ENCODE peak calls at places on chromosomes 12 and 14, in seven cellular contexts. Q, L, I, T, S, Z and D are unnamed samples.

GRCh38 chr14:52069617-52070431 is 965 bp upstream of the NID2 start:
- DNase-seq in Q (peak; percentile 56), L (no peak), I (no peak), T (no peak), S (no peak), Z (no peak), D (peak; percentile 34)

GRCh38 chr14:65187421-65188049 is 85.2 kb upstream of the MAX start:
- DNase-seq in Q (no peak), L (no peak), I (no peak), T (no peak), S (no peak), Z (no peak), D (no peak)

GRCh38 chr12:108594-108993 is 42.0 kb downstream of the IQSEC3 start:
- DNase-seq in Q (no peak), L (no peak), I (no peak), T (no peak), S (peak; percentile 77), Z (no peak), D (no peak)

GRCh38 chr12:54033106-54033979 is 493 bp downstream of the HOXC5 start:
- DNase-seq in Q (peak; percentile 58), L (no peak), I (no peak), T (no peak), S (peak; percentile 84), Z (no peak), D (peak; percentile 63)

GRCh38 chr14:100765991-100766390 is 39.3 kb downstream of the DLK1 start:
- DNase-seq in Q (no peak), L (no peak), I (no peak), T (no peak), S (no peak), Z (no peak), D (no peak)

GRCh38 chr12:22702690-22703089 is 77.7 kb downstream of the ETNK1 start:
- DNase-seq in Q (no peak), L (no peak), I (no peak), T (no peak), S (no peak), Z (no peak), D (no peak)

GRCh38 chr14:106459971-106460730 is 933.8 kb downstream of the TMEM121 start:
- DNase-seq in Q (no peak), L (no peak), I (no peak), T (no peak), S (no peak), Z (no peak), D (no peak)

GRCh38 chr14:71001742-71002141 is 94.5 kb downstream of the PCNX1 start:
- DNase-seq in Q (no peak), L (no peak), I (no peak), T (no peak), S (peak; percentile 29), Z (no peak), D (no peak)

GRCh38 chr12:53659609-53660008 is 16.3 kb downstream of the ATP5MC2 start:
- DNase-seq in Q (no peak), L (no peak), I (no peak), T (no peak), S (no peak), Z (no peak), D (peak; percentile 15)

GRCh38 chr12:68481181-68481941 is 129.3 kb upstream of the RAP1B start:
- DNase-seq in Q (peak; percentile 39), L (no peak), I (no peak), T (no peak), S (no peak), Z (no peak), D (peak; percentile 18)

GRCh38 chr12:31590730-31591307 is at the start of gene DENND5B:
- DNase-seq in Q (peak; percentile 51), L (no peak), I (peak; percentile 78), T (peak; percentile 58), S (peak; percentile 93), Z (no peak), D (peak; percentile 90)

GRCh38 chr14:70906785-70907171 is 481 bp upstream of the PCNX1 start:
- DNase-seq in Q (no peak), L (no peak), I (no peak), T (no peak), S (no peak), Z (no peak), D (no peak)

GRCh38 chr12:40028296-40028695 is 77.6 kb downstream of the SLC2A13 start:
- DNase-seq in Q (no peak), L (no peak), I (no peak), T (no peak), S (no peak), Z (no peak), D (no peak)

GRCh38 chr12:20601668-20602280 is 93.4 kb upstream of the SLCO1C1 start:
- DNase-seq in Q (peak; percentile 16), L (no peak), I (no peak), T (no peak), S (peak; percentile 22), Z (peak; percentile 18), D (peak; percentile 39)

GRCh38 chr14:96042218-96042930 is 3.2 kb downstream of the C14orf132 start:
- DNase-seq in Q (peak; percentile 71), L (peak; percentile 52), I (no peak), T (no peak), S (no peak), Z (peak; percentile 18), D (peak; percentile 27)

GRCh38 chr12:253116-253831 is 9.4 kb downstream of the SLC6A13 start:
- DNase-seq in Q (no peak), L (no peak), I (no peak), T (no peak), S (no peak), Z (no peak), D (no peak)

GRCh38 chr14:60621386-60621785 is 27.9 kb downstream of the SIX1 start:
- DNase-seq in Q (no peak), L (no peak), I (no peak), T (no peak), S (no peak), Z (no peak), D (no peak)

GRCh38 chr14:77014004-77014604 is 14.4 kb downstream of the IRF2BPL start:
- DNase-seq in Q (no peak), L (no peak), I (no peak), T (peak; percentile 38), S (peak; percentile 71), Z (no peak), D (peak; percentile 53)

GRCh38 chr12:49296836-49297694 is 2.1 kb downstream of the PRPH start:
- DNase-seq in Q (no peak), L (no peak), I (no peak), T (no peak), S (peak; percentile 29), Z (no peak), D (peak; percentile 33)

GRCh38 chr12:68750506-68750905 is 4.5 kb downstream of the SLC35E3 start:
- DNase-seq in Q (no peak), L (no peak), I (no peak), T (no peak), S (no peak), Z (no peak), D (no peak)

GRCh38 chr12:64177001-64177400 is 45.1 kb downstream of the KICS2 start:
- DNase-seq in Q (no peak), L (no peak), I (no peak), T (no peak), S (no peak), Z (no peak), D (no peak)

GRCh38 chr12:88897723-88898122 is 317.5 kb upstream of the KITLG start:
- DNase-seq in Q (no peak), L (no peak), I (no peak), T (no peak), S (no peak), Z (no peak), D (no peak)

GRCh38 chr14:93994919-93995682 is 2.0 kb upstream of the CCDC197 start:
- DNase-seq in Q (peak; percentile 30), L (peak; percentile 21), I (no peak), T (no peak), S (no peak), Z (no peak), D (peak; percentile 74)

GRCh38 chr12:26678697-26679660 is 154.0 kb downstream of the ITPR2 start:
- DNase-seq in Q (no peak), L (no peak), I (no peak), T (no peak), S (no peak), Z (no peak), D (peak; percentile 32)

GRCh38 chr12:82708507-82708906 is 21.8 kb downstream of the TMTC2 start:
- DNase-seq in Q (no peak), L (no peak), I (peak; percentile 4), T (no peak), S (peak; percentile 37), Z (no peak), D (peak; percentile 15)

GRCh38 chr12:100375023-100375737 is 18.3 kb downstream of the SLC17A8 start:
- DNase-seq in Q (peak; percentile 12), L (no peak), I (no peak), T (peak; percentile 68), S (no peak), Z (peak; percentile 15), D (peak; percentile 88)

GRCh38 chr12:2054091-2055018 is 1.6 kb downstream of the CACNA1C start:
- DNase-seq in Q (no peak), L (no peak), I (no peak), T (no peak), S (peak; percentile 58), Z (no peak), D (peak; percentile 40)